ENCODE peak calls at places on chromosomes 6 and 20, in five cellular contexts. One of them, this sample, is unnamed.

GRCh38 chr20:10218536-10219451 is at the start of gene SNAP25:
- DNase-seq in GM06990: no peak
- DNase-seq in foreskin fibroblast: peak; percentile 97
- DNase-seq in KG1: no peak
- DNase-seq in psoas muscle: no peak
- DNase-seq in this sample: peak; percentile 88

GRCh38 chr20:19851863-19852262 is 93.8 kb downstream of the RIN2 start:
- DNase-seq in GM06990: no peak
- DNase-seq in foreskin fibroblast: no peak
- DNase-seq in KG1: no peak
- DNase-seq in psoas muscle: no peak
- DNase-seq in this sample: no peak

GRCh38 chr6:18165746-18166145 is 10.5 kb downstream of the KDM1B start:
- DNase-seq in GM06990: no peak
- DNase-seq in foreskin fibroblast: peak; percentile 52
- DNase-seq in KG1: no peak
- DNase-seq in psoas muscle: no peak
- DNase-seq in this sample: no peak

GRCh38 chr20:46056970-46057855 is 28.2 kb downstream of the SLC12A5 start:
- DNase-seq in GM06990: no peak
- DNase-seq in foreskin fibroblast: peak; percentile 76
- DNase-seq in KG1: no peak
- DNase-seq in psoas muscle: peak; percentile 55
- DNase-seq in this sample: peak; percentile 73

GRCh38 chr20:24695529-24696225 is 226.2 kb downstream of the SYNDIG1 start:
- DNase-seq in GM06990: no peak
- DNase-seq in foreskin fibroblast: no peak
- DNase-seq in KG1: no peak
- DNase-seq in psoas muscle: no peak
- DNase-seq in this sample: no peak

GRCh38 chr6:26593278-26594127 is 3.2 kb upstream of the ABT1 start:
- DNase-seq in GM06990: no peak
- DNase-seq in foreskin fibroblast: no peak
- DNase-seq in KG1: no peak
- DNase-seq in psoas muscle: no peak
- DNase-seq in this sample: no peak

GRCh38 chr6:21085206-21085605 is 508.3 kb upstream of the SOX4 start:
- DNase-seq in GM06990: no peak
- DNase-seq in foreskin fibroblast: no peak
- DNase-seq in KG1: no peak
- DNase-seq in psoas muscle: no peak
- DNase-seq in this sample: no peak

GRCh38 chr20:16394784-16395183 is 178.5 kb downstream of the KIF16B start:
- DNase-seq in GM06990: no peak
- DNase-seq in foreskin fibroblast: no peak
- DNase-seq in KG1: no peak
- DNase-seq in psoas muscle: no peak
- DNase-seq in this sample: no peak

GRCh38 chr6:162123797-162124196 is 603.8 kb downstream of the PRKN start:
- DNase-seq in GM06990: no peak
- DNase-seq in foreskin fibroblast: peak; percentile 29
- DNase-seq in KG1: no peak
- DNase-seq in psoas muscle: no peak
- DNase-seq in this sample: no peak

GRCh38 chr20:47740225-47741184 is 44.8 kb downstream of the SULF2 start:
- DNase-seq in GM06990: no peak
- DNase-seq in foreskin fibroblast: no peak
- DNase-seq in KG1: no peak
- DNase-seq in psoas muscle: peak; percentile 25
- DNase-seq in this sample: no peak

GRCh38 chr20:63475209-63475608 is 2.8 kb upstream of the KCNQ2 start:
- DNase-seq in GM06990: no peak
- DNase-seq in foreskin fibroblast: peak; percentile 58
- DNase-seq in KG1: no peak
- DNase-seq in psoas muscle: no peak
- DNase-seq in this sample: peak; percentile 74

GRCh38 chr6:154696661-154697060 is 36.6 kb upstream of the SCAF8 start:
- DNase-seq in GM06990: no peak
- DNase-seq in foreskin fibroblast: no peak
- DNase-seq in KG1: no peak
- DNase-seq in psoas muscle: no peak
- DNase-seq in this sample: no peak

GRCh38 chr6:14200047-14200446 is 82.5 kb downstream of the CD83 start:
- DNase-seq in GM06990: no peak
- DNase-seq in foreskin fibroblast: peak; percentile 82
- DNase-seq in KG1: no peak
- DNase-seq in psoas muscle: no peak
- DNase-seq in this sample: no peak

GRCh38 chr6:118580585-118581419 is 32.7 kb downstream of the PLN start:
- DNase-seq in GM06990: peak; percentile 11
- DNase-seq in foreskin fibroblast: peak; percentile 83
- DNase-seq in KG1: peak; percentile 17
- DNase-seq in psoas muscle: peak; percentile 64
- DNase-seq in this sample: peak; percentile 56

This sample was measured in AG08396.